ENCODE peak calls at places on chromosomes 2 and 18, in seven cellular contexts. G, C, O, W, M, N and D are unnamed samples. For H3K9me3, the result is how much of the 10 kb centered on the place peaks cover.

GRCh38 chr2:10457846-10458563 is 9.9 kb upstream of the ODC1 start:
- DNase-seq in G (no peak), C (no peak), O (peak), W (no peak), M (peak), N (peak), D (no peak)

GRCh38 chr18:42274488-42275137 is 319.6 kb downstream of the PIK3C3 start:
- DNase-seq in G (no peak), C (no peak), O (no peak), W (no peak), M (no peak), N (no peak), D (no peak)

GRCh38 chr2:6791682-6792081 is 74.0 kb downstream of the CMPK2 start:
- DNase-seq in G (no peak), C (no peak), O (no peak), W (no peak), M (no peak), N (no peak), D (no peak)

GRCh38 chr2:39632871-39633270 is 32.8 kb upstream of the TMEM178A start:
- DNase-seq in G (no peak), C (no peak), O (no peak), W (no peak), M (no peak), N (peak), D (no peak)

GRCh38 chr2:163713534-163714311 is 22.1 kb downstream of the FIGN start:
- DNase-seq in G (no peak), C (no peak), O (no peak), W (no peak), M (no peak), N (no peak), D (no peak)

GRCh38 chr2:224359569-224359968 is 42.3 kb downstream of the FAM124B start:
- DNase-seq in G (no peak), C (no peak), O (no peak), W (no peak), M (no peak), N (no peak), D (no peak)

GRCh38 chr2:204268971-204269370 is 276.3 kb upstream of the PARD3B start:
- DNase-seq in G (no peak), C (no peak), O (no peak), W (no peak), M (no peak), N (no peak), D (no peak)

GRCh38 chr2:70143314-70144150 is 47.3 kb downstream of the C2orf42 start:
- DNase-seq in G (no peak), C (peak), O (peak), W (peak), M (no peak), N (peak), D (peak)

GRCh38 chr2:164700390-164700789 is 79.1 kb upstream of the GRB14 start:
- DNase-seq in G (no peak), C (no peak), O (no peak), W (no peak), M (no peak), N (peak), D (no peak)

GRCh38 chr2:191851159-191851558 is 4.3 kb upstream of the CAVIN2 start:
- DNase-seq in G (no peak), C (no peak), O (no peak), W (no peak), M (no peak), N (no peak), D (no peak)

GRCh38 chr2:70565039-70565731 is 11.6 kb upstream of the TGFA start:
- DNase-seq in G (no peak), C (no peak), O (no peak), W (no peak), M (no peak), N (no peak), D (no peak)

GRCh38 chr2:161077367-161078210 is 82.6 kb upstream of the TANK start:
- DNase-seq in G (no peak), C (peak), O (peak), W (peak), M (no peak), N (peak), D (peak)

GRCh38 chr2:122652670-122653069 is 897.2 kb downstream of the TSN start:
- DNase-seq in G (no peak), C (no peak), O (no peak), W (no peak), M (no peak), N (no peak), D (no peak)

GRCh38 chr2:46562451-46562841 is 83.1 kb downstream of the TMEM247 start:
- DNase-seq in G (no peak), C (no peak), O (no peak), W (no peak), M (no peak), N (no peak), D (no peak)

GRCh38 chr2:74385396-74385795 is 5.3 kb upstream of the DCTN1 start:
- DNase-seq in G (no peak), C (no peak), O (no peak), W (no peak), M (no peak), N (peak), D (no peak)

GRCh38 chr2:98763209-98763951 is 32.4 kb upstream of the MGAT4A start:
- DNase-seq in G (no peak), C (no peak), O (no peak), W (no peak), M (no peak), N (no peak), D (no peak)

GRCh38 chr2:176293334-176293733 is 24.1 kb downstream of the MTX2 start:
- DNase-seq in G (no peak), C (no peak), O (no peak), W (no peak), M (no peak), N (no peak), D (no peak)

GRCh38 chr2:45685299-45685698 is 33.8 kb downstream of the PRKCE start:
- DNase-seq in G (no peak), C (no peak), O (no peak), W (no peak), M (no peak), N (no peak), D (no peak)

GRCh38 chr2:18311413-18311812 is 249.0 kb downstream of the RDH14 start:
- DNase-seq in G (no peak), C (peak), O (no peak), W (no peak), M (no peak), N (peak), D (no peak)

GRCh38 chr2:88060907-88061275 is 5.3 kb upstream of the KRCC1 start:
- DNase-seq in G (no peak), C (no peak), O (no peak), W (no peak), M (no peak), N (no peak), D (no peak)

GRCh38 chr2:23425886-23426283 is 40.9 kb downstream of the KLHL29 start:
- DNase-seq in G (no peak), C (no peak), O (no peak), W (no peak), M (peak), N (peak), D (no peak)

GRCh38 chr2:190882831-190883582 is 2.4 kb downstream of the GLS start:
- DNase-seq in G (no peak), C (no peak), O (no peak), W (no peak), M (no peak), N (no peak), D (no peak)

GRCh38 chr18:44701227-44701626 is 20.5 kb downstream of the SETBP1 start:
- DNase-seq in G (no peak), C (peak), O (no peak), W (no peak), M (no peak), N (no peak), D (no peak)

GRCh38 chr2:242065456-242065855 is 195.9 kb downstream of the RTP5 start:
- DNase-seq in G (no peak), C (no peak), O (no peak), W (no peak), M (no peak), N (no peak), D (no peak)

GRCh38 chr2:234954551-234954992 is 2.8 kb downstream of the SH3BP4 start:
- DNase-seq in G (no peak), C (peak), O (no peak), W (no peak), M (no peak), N (peak), D (no peak)

GRCh38 chr2:44997948-44998347 is 11.3 kb downstream of the SIX2 start:
- DNase-seq in G (no peak), C (no peak), O (no peak), W (no peak), M (no peak), N (no peak), D (no peak)

GRCh38 chr2:239288951-239289481 is 111.8 kb downstream of the HDAC4 start:
- DNase-seq in G (no peak), C (no peak), O (no peak), W (no peak), M (peak), N (no peak), D (no peak)

GRCh38 chr18:6731197-6731596 is 1.7 kb downstream of the ARHGAP28 start:
- DNase-seq in G (no peak), C (no peak), O (no peak), W (no peak), M (no peak), N (peak), D (no peak)

GRCh38 chr2:106269591-106270291 is 75.6 kb upstream of the UXS1 start:
- DNase-seq in G (peak), C (peak), O (no peak), W (peak), M (peak), N (no peak), D (peak)

GRCh38 chr2:207617011-207617671 is 8.1 kb downstream of the METTL21A start:
- DNase-seq in G (peak), C (no peak), O (no peak), W (no peak), M (no peak), N (peak), D (no peak)

GRCh38 chr18:46068763-46069162 is 3.3 kb downstream of the PSTPIP2 start:
- DNase-seq in G (no peak), C (no peak), O (no peak), W (no peak), M (no peak), N (no peak), D (no peak)

GRCh38 chr2:199946836-199947235 is 8.5 kb downstream of the TYW5 start:
- DNase-seq in G (no peak), C (no peak), O (no peak), W (no peak), M (no peak), N (peak), D (no peak)

GRCh38 chr2:215358891-215359575 is 47.2 kb downstream of the ATIC start:
- DNase-seq in G (no peak), C (no peak), O (no peak), W (no peak), M (no peak), N (no peak), D (no peak)

GRCh38 chr2:234422242-234422641 is 74.6 kb downstream of the ARL4C start:
- DNase-seq in G (peak), C (no peak), O (no peak), W (peak), M (no peak), N (peak), D (no peak)

GRCh38 chr2:227038550-227039189 is 125.3 kb downstream of the COL4A4 start:
- DNase-seq in G (no peak), C (no peak), O (no peak), W (no peak), M (no peak), N (no peak), D (no peak)

GRCh38 chr18:71036783-71037182 is 747.9 kb downstream of the SOCS6 start:
- DNase-seq in G (no peak), C (no peak), O (no peak), W (no peak), M (no peak), N (peak), D (no peak)

GRCh38 chr18:71040161-71040560 is 751.3 kb downstream of the SOCS6 start:
- DNase-seq in G (no peak), C (no peak), O (no peak), W (no peak), M (no peak), N (peak), D (no peak)

GRCh38 chr18:71038196-71038595 is 749.4 kb downstream of the SOCS6 start:
- DNase-seq in G (no peak), C (no peak), O (no peak), W (no peak), M (no peak), N (no peak), D (no peak)
- H3K9me3 ChIP-seq in G (under half), C (under half), O (under half), W (under half), M (under half), N (under half), D (under half)

DNA sequence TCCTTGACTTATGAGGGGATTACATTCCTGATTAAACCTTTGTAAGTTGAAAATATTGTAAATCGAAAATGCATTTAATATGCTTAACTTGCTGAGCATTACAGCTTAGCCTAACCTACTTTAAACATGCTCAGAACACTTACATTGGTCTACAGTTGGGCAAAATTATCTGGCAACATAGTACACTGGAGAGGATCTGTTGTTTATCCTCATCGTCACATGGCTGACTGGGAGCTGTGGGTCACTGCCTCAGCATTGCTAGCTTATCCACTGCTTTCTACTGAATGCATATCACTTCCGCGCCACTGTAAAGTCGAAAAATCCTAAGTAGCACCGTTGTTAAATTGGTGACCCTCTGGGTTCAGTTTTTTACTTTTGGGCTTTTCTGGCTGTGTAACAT is 13.7 kb downstream of the PMS1 start:
- DNase-seq in G (no peak), C (no peak), O (no peak), W (no peak), M (no peak), N (no peak), D (no peak)
- H3K4me3 ChIP-seq in G (no peak), C (no peak), O (no peak), W (no peak), M (no peak), N (no peak), D (no peak)

GRCh38 chr2:68946117-68946516 is 6.6 kb downstream of the GKN2 start:
- DNase-seq in G (no peak), C (no peak), O (no peak), W (no peak), M (no peak), N (no peak), D (no peak)
- H3K27ac ChIP-seq in G (no peak), C (no peak), O (no peak), W (no peak), M (no peak), N (no peak), D (no peak)

DNA sequence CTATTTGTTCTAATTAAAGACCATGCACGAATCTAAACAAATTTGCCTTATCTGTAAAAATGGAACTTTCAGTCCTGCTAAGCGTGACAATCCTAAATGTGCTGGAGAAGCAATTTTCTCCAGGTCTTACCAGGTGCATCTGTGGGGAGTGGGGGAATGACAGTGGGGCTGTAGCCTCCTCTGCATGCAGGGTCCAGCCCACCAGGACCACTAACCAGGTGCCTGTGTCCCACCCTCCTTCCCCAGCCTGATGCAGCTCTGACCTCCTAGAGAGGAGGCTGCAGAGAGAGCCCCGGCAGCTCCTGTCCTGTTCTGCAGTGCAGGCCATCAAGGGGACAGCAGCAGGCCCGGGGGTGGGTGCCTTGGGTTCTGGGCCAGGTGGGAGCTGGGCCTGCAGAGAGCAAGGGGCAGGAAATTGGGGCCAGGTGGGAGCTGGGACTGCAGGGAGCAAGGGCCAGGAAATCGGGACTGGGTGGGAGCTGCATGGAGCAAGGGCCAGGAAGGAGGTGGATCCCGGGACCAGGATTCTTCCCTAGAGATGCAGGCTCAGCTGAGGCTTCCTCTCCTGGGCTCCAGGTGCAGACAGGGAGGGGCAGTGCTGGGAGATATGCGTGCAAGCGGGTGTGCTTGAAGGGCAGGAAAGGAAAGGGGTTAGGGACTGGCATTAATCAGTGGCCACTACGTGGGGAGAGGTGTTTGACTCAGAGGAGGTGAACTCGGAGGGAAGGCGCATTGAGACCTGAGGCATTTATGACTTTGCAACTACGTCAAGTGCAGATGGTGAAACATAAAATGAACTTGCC is 185.3 kb downstream of the ANKRD30B start:
- DNase-seq in G (no peak), C (no peak), O (no peak), W (no peak), M (no peak), N (no peak), D (no peak)
- H3K9me3 ChIP-seq in G (under half), C (under half), O (under half), W (under half), M (under half), N (under half), D (under half)